ENCODE peak calls at places on chromosomes 13 and 19, in four cellular contexts. W is left lung, F is pancreas, C is NCI-H82. O is an unnamed sample.

GRCh38 chr13:46179576-46180368 is 2.2 kb downstream of the LCP1 start:
- DNase-seq in W (no peak), F (no peak), C (no peak), O (peak)

GRCh38 chr13:76792680-76793334 is 93.4 kb downstream of the KCTD12 start:
- DNase-seq in W (no peak), F (no peak), C (no peak), O (no peak)

GRCh38 chr19:4414800-4415251 is 12.4 kb downstream of the CHAF1A start:
- DNase-seq in W (no peak), F (no peak), C (peak), O (no peak)

GRCh38 chr13:95677564-95678386 is 836 bp downstream of the DNAJC3 start:
- DNase-seq in W (no peak), F (no peak), C (peak), O (peak)

GRCh38 chr13:73466561-73466960 is 407.8 kb downstream of the KLF5 start:
- DNase-seq in W (no peak), F (no peak), C (no peak), O (no peak)

GRCh38 chr19:48029431-48029830 is 14.4 kb downstream of the CABP5 start:
- DNase-seq in W (no peak), F (no peak), C (peak), O (no peak)

GRCh38 chr13:24502567-24503375 is 9.8 kb downstream of the PARP4 start:
- DNase-seq in W (no peak), F (no peak), C (no peak), O (no peak)

GRCh38 chr19:42132851-42133528 is 744 bp upstream of the POU2F2 start:
- DNase-seq in W (peak), F (peak), C (peak), O (peak)

GRCh38 chr13:114135731-114136171 is 3.3 kb upstream of the RASA3 start:
- DNase-seq in W (no peak), F (no peak), C (no peak), O (no peak)

GRCh38 chr19:38233740-38234251 is 9.8 kb upstream of the DPF1 start:
- DNase-seq in W (peak), F (peak), C (peak), O (peak)